ENCODE peak calls at places on chromosome 10, in five cellular contexts. One of them, this sample, is unnamed.

GRCh38 chr10:61285749-61286148 is 167.4 kb downstream of the TMEM26 start:
- DNase-seq in GM12878: no peak
- DNase-seq in HCT116: no peak
- DNase-seq in SK-N-SH: no peak
- DNase-seq in K562: no peak
- DNase-seq in this sample: no peak

GRCh38 chr10:2761971-2762370 is 305.4 kb upstream of the PFKP start:
- DNase-seq in GM12878: peak
- DNase-seq in HCT116: no peak
- DNase-seq in SK-N-SH: no peak
- DNase-seq in K562: no peak
- DNase-seq in this sample: no peak

GRCh38 chr10:27192284-27192683 is 37.1 kb downstream of the MASTL start:
- DNase-seq in GM12878: no peak
- DNase-seq in HCT116: peak
- DNase-seq in SK-N-SH: peak
- DNase-seq in K562: no peak
- DNase-seq in this sample: no peak

GRCh38 chr10:8305871-8306652 is 251.6 kb downstream of the GATA3 start:
- DNase-seq in GM12878: no peak
- DNase-seq in HCT116: no peak
- DNase-seq in SK-N-SH: no peak
- DNase-seq in K562: no peak
- DNase-seq in this sample: no peak

GRCh38 chr10:62681211-62681940 is 123.1 kb upstream of the ADO start:
- DNase-seq in GM12878: peak
- DNase-seq in HCT116: no peak
- DNase-seq in SK-N-SH: no peak
- DNase-seq in K562: no peak
- DNase-seq in this sample: peak

GRCh38 chr10:7787150-7787856 is 490 bp downstream of the KIN start:
- DNase-seq in GM12878: no peak
- DNase-seq in HCT116: no peak
- DNase-seq in SK-N-SH: no peak
- DNase-seq in K562: no peak
- DNase-seq in this sample: no peak

GRCh38 chr10:60433684-60434083 is 44.0 kb upstream of the ANK3 start:
- DNase-seq in GM12878: no peak
- DNase-seq in HCT116: no peak
- DNase-seq in SK-N-SH: no peak
- DNase-seq in K562: no peak
- DNase-seq in this sample: no peak

GRCh38 chr10:17229717-17229966 is 1.6 kb downstream of the VIM start:
- DNase-seq in GM12878: no peak
- DNase-seq in HCT116: no peak
- DNase-seq in SK-N-SH: no peak
- DNase-seq in K562: no peak
- DNase-seq in this sample: no peak

GRCh38 chr10:132982301-132982989 is 40.1 kb upstream of the CFAP46 start:
- DNase-seq in GM12878: no peak
- DNase-seq in HCT116: no peak
- DNase-seq in SK-N-SH: no peak
- DNase-seq in K562: no peak
- DNase-seq in this sample: no peak

GRCh38 chr10:84997870-84998269 is 669.5 kb downstream of the CCSER2 start:
- DNase-seq in GM12878: no peak
- DNase-seq in HCT116: no peak
- DNase-seq in SK-N-SH: no peak
- DNase-seq in K562: no peak
- DNase-seq in this sample: no peak

GRCh38 chr10:31017534-31018361 is 13.9 kb downstream of the ZNF438 start:
- DNase-seq in GM12878: no peak
- DNase-seq in HCT116: no peak
- DNase-seq in SK-N-SH: no peak
- DNase-seq in K562: no peak
- DNase-seq in this sample: no peak

GRCh38 chr10:68135922-68136718 is 26.8 kb downstream of the MYPN start:
- DNase-seq in GM12878: no peak
- DNase-seq in HCT116: peak
- DNase-seq in SK-N-SH: no peak
- DNase-seq in K562: no peak
- DNase-seq in this sample: no peak

GRCh38 chr10:99660662-99661369 is 1.5 kb downstream of the ENTPD7 start:
- DNase-seq in GM12878: no peak
- DNase-seq in HCT116: no peak
- DNase-seq in SK-N-SH: no peak
- DNase-seq in K562: no peak
- DNase-seq in this sample: no peak

GRCh38 chr10:81403451-81403850 is 471.5 kb upstream of the NRG3 start:
- DNase-seq in GM12878: no peak
- DNase-seq in HCT116: no peak
- DNase-seq in SK-N-SH: no peak
- DNase-seq in K562: no peak
- DNase-seq in this sample: no peak

GRCh38 chr10:74114041-74114448 is 36.6 kb downstream of the AP3M1 start:
- DNase-seq in GM12878: no peak
- DNase-seq in HCT116: no peak
- DNase-seq in SK-N-SH: peak
- DNase-seq in K562: no peak
- DNase-seq in this sample: no peak

GRCh38 chr10:22308390-22308789 is 7.8 kb upstream of the COMMD3 start:
- DNase-seq in GM12878: peak
- DNase-seq in HCT116: no peak
- DNase-seq in SK-N-SH: no peak
- DNase-seq in K562: peak
- DNase-seq in this sample: no peak

GRCh38 chr10:106925187-106925586 is 239.3 kb downstream of the SORCS1 start:
- DNase-seq in GM12878: no peak
- DNase-seq in HCT116: no peak
- DNase-seq in SK-N-SH: no peak
- DNase-seq in K562: no peak
- DNase-seq in this sample: no peak

GRCh38 chr10:126902157-126902556 is 3.1 kb upstream of the DOCK1 start:
- DNase-seq in GM12878: no peak
- DNase-seq in HCT116: peak
- DNase-seq in SK-N-SH: no peak
- DNase-seq in K562: no peak
- DNase-seq in this sample: peak

GRCh38 chr10:11036424-11037011 is 18.8 kb downstream of the CELF2 start:
- DNase-seq in GM12878: no peak
- DNase-seq in HCT116: no peak
- DNase-seq in SK-N-SH: peak
- DNase-seq in K562: peak
- DNase-seq in this sample: peak

GRCh38 chr10:28151636-28152035 is 151.2 kb downstream of the MPP7 start:
- DNase-seq in GM12878: no peak
- DNase-seq in HCT116: no peak
- DNase-seq in SK-N-SH: no peak
- DNase-seq in K562: no peak
- DNase-seq in this sample: no peak

GRCh38 chr10:27356738-27357137 is 116.1 kb upstream of the ACBD5 start:
- DNase-seq in GM12878: no peak
- DNase-seq in HCT116: no peak
- DNase-seq in SK-N-SH: no peak
- DNase-seq in K562: no peak
- DNase-seq in this sample: no peak

GRCh38 chr10:71059943-71060342 is 152.4 kb upstream of the UNC5B start:
- DNase-seq in GM12878: no peak
- DNase-seq in HCT116: no peak
- DNase-seq in SK-N-SH: no peak
- DNase-seq in K562: no peak
- DNase-seq in this sample: no peak

GRCh38 chr10:91000470-91000869 is 79.6 kb upstream of the ANKRD1 start:
- DNase-seq in GM12878: no peak
- DNase-seq in HCT116: no peak
- DNase-seq in SK-N-SH: no peak
- DNase-seq in K562: no peak
- DNase-seq in this sample: no peak

GRCh38 chr10:35341521-35341920 is 5.2 kb downstream of the CCNY start:
- DNase-seq in GM12878: peak
- DNase-seq in HCT116: no peak
- DNase-seq in SK-N-SH: no peak
- DNase-seq in K562: no peak
- DNase-seq in this sample: no peak

GRCh38 chr10:74164641-74165529 is 13.9 kb downstream of the ADK start:
- DNase-seq in GM12878: no peak
- DNase-seq in HCT116: no peak
- DNase-seq in SK-N-SH: no peak
- DNase-seq in K562: no peak
- DNase-seq in this sample: no peak

GRCh38 chr10:71131096-71131495 is 81.3 kb upstream of the UNC5B start:
- DNase-seq in GM12878: no peak
- DNase-seq in HCT116: no peak
- DNase-seq in SK-N-SH: no peak
- DNase-seq in K562: no peak
- DNase-seq in this sample: no peak

GRCh38 chr10:13099144-13099665 is 758 bp upstream of the OPTN start:
- DNase-seq in GM12878: no peak
- DNase-seq in HCT116: peak
- DNase-seq in SK-N-SH: peak
- DNase-seq in K562: peak
- DNase-seq in this sample: peak

GRCh38 chr10:122044045-122044661 is 55.2 kb downstream of the TACC2 start:
- DNase-seq in GM12878: no peak
- DNase-seq in HCT116: no peak
- DNase-seq in SK-N-SH: no peak
- DNase-seq in K562: no peak
- DNase-seq in this sample: peak

GRCh38 chr10:10644317-10645111 is 373.2 kb upstream of the CELF2 start:
- DNase-seq in GM12878: no peak
- DNase-seq in HCT116: no peak
- DNase-seq in SK-N-SH: no peak
- DNase-seq in K562: no peak
- DNase-seq in this sample: no peak

GRCh38 chr10:1094112-1095057 is 38.2 kb downstream of the WDR37 start:
- DNase-seq in GM12878: peak
- DNase-seq in HCT116: no peak
- DNase-seq in SK-N-SH: no peak
- DNase-seq in K562: no peak
- DNase-seq in this sample: no peak

GRCh38 chr10:110864662-110865140 is 7.0 kb upstream of the PDCD4 start:
- DNase-seq in GM12878: peak
- DNase-seq in HCT116: no peak
- DNase-seq in SK-N-SH: no peak
- DNase-seq in K562: peak
- DNase-seq in this sample: no peak

GRCh38 chr10:118523775-118524174 is 71.7 kb downstream of the PRLHR start:
- DNase-seq in GM12878: no peak
- DNase-seq in HCT116: no peak
- DNase-seq in SK-N-SH: no peak
- DNase-seq in K562: no peak
- DNase-seq in this sample: no peak
- TF ChIP-seq ZBTB33 in GM12878: no peak
- TF ChIP-seq ZBTB33 in HCT116: no peak
- TF ChIP-seq ZBTB33 in SK-N-SH: no peak
- TF ChIP-seq ZBTB33 in K562: no peak
- TF ChIP-seq ZBTB33 in this sample: no peak

GRCh38 chr10:101611096-101611495 is 23.0 kb downstream of the DPCD start:
- DNase-seq in GM12878: no peak
- DNase-seq in HCT116: no peak
- DNase-seq in SK-N-SH: no peak
- DNase-seq in K562: no peak
- DNase-seq in this sample: no peak

GRCh38 chr10:101612872-101613271 is 24.8 kb downstream of the DPCD start:
- DNase-seq in GM12878: no peak
- DNase-seq in HCT116: no peak
- DNase-seq in SK-N-SH: no peak
- DNase-seq in K562: no peak
- DNase-seq in this sample: no peak

GRCh38 chr10:101609481-101609880 is 21.4 kb downstream of the DPCD start:
- DNase-seq in GM12878: no peak
- DNase-seq in HCT116: no peak
- DNase-seq in SK-N-SH: no peak
- DNase-seq in K562: no peak
- DNase-seq in this sample: no peak

GRCh38 chr10:101612086-101612485 is 24.0 kb downstream of the DPCD start:
- DNase-seq in GM12878: no peak
- DNase-seq in HCT116: no peak
- DNase-seq in SK-N-SH: no peak
- DNase-seq in K562: no peak
- DNase-seq in this sample: no peak

GRCh38 chr10:101611506-101611905 is 23.4 kb downstream of the DPCD start:
- DNase-seq in GM12878: no peak
- DNase-seq in HCT116: no peak
- DNase-seq in SK-N-SH: no peak
- DNase-seq in K562: peak
- DNase-seq in this sample: no peak
- TF ChIP-seq ZBTB33 in GM12878: no peak
- TF ChIP-seq ZBTB33 in HCT116: no peak
- TF ChIP-seq ZBTB33 in SK-N-SH: no peak
- TF ChIP-seq ZBTB33 in K562: no peak
- TF ChIP-seq ZBTB33 in this sample: no peak

GRCh38 chr10:102752266-102752930 is 8.7 kb downstream of the WBP1L start:
- DNase-seq in GM12878: no peak
- DNase-seq in HCT116: no peak
- DNase-seq in SK-N-SH: no peak
- DNase-seq in K562: no peak
- DNase-seq in this sample: peak
- TF ChIP-seq ZBTB33 in GM12878: no peak
- TF ChIP-seq ZBTB33 in HCT116: no peak
- TF ChIP-seq ZBTB33 in SK-N-SH: no peak
- TF ChIP-seq ZBTB33 in K562: no peak
- TF ChIP-seq ZBTB33 in this sample: no peak

GRCh38 chr10:78179886-78180285 is 146.2 kb downstream of the RPS24 start:
- DNase-seq in GM12878: no peak
- DNase-seq in HCT116: no peak
- DNase-seq in SK-N-SH: no peak
- DNase-seq in K562: no peak
- DNase-seq in this sample: no peak

GRCh38 chr10:78178397-78178796 is 144.7 kb downstream of the RPS24 start:
- DNase-seq in GM12878: no peak
- DNase-seq in HCT116: no peak
- DNase-seq in SK-N-SH: no peak
- DNase-seq in K562: no peak
- DNase-seq in this sample: no peak

GRCh38 chr10:78180306-78180705 is 146.6 kb downstream of the RPS24 start:
- DNase-seq in GM12878: no peak
- DNase-seq in HCT116: no peak
- DNase-seq in SK-N-SH: no peak
- DNase-seq in K562: no peak
- DNase-seq in this sample: no peak

GRCh38 chr10:78177431-78178185 is 143.9 kb downstream of the RPS24 start:
- DNase-seq in GM12878: no peak
- DNase-seq in HCT116: no peak
- DNase-seq in SK-N-SH: no peak
- DNase-seq in K562: no peak
- DNase-seq in this sample: no peak

DNA sequence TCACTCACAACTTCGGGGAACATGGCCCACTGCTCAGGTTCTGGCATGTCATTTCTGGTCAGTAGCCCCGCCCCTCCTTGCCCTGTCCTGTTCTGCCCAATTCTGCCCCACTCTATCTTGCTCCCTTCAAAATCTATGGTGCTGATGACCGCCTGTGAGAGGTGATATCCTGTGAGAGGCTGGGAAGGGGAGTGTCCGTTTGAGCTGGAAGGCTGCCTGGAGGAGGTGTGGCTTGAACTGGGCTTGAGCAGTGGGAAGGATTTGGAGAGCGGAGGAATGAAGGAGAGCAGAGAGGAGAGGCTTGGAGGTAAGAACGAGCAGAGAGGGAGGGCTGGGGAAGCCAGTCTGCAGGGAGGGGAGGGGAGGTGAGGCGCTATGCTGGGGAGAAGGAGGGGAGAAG is 145.3 kb downstream of the RPS24 start:
- DNase-seq in GM12878: no peak
- DNase-seq in HCT116: no peak
- DNase-seq in SK-N-SH: no peak
- DNase-seq in K562: peak
- DNase-seq in this sample: no peak
- TF ChIP-seq ZBTB33 in GM12878: no peak
- TF ChIP-seq ZBTB33 in HCT116: no peak
- TF ChIP-seq ZBTB33 in SK-N-SH: no peak
- TF ChIP-seq ZBTB33 in K562: no peak
- TF ChIP-seq ZBTB33 in this sample: no peak

This sample was measured in HepG2.